ENCODE peak calls at places on chromosomes 12 and 14, in four cellular contexts. C, W, O and A are unnamed samples.

GRCh38 chr12:56358836-56359532 is 923 bp downstream of the STAT2 start:
- DNase-seq in C (peak), W (no peak), O (no peak), A (no peak)

GRCh38 chr12:15716566-15716965 is 72.6 kb downstream of the EPS8 start:
- DNase-seq in C (no peak), W (no peak), O (no peak), A (no peak)

GRCh38 chr12:54126696-54127537 is 61.9 kb downstream of the SMUG1 start:
- DNase-seq in C (peak), W (no peak), O (peak), A (no peak)

GRCh38 chr12:52082026-52082667 is 2.6 kb downstream of the SMIM41 start:
- DNase-seq in C (no peak), W (no peak), O (no peak), A (no peak)

GRCh38 chr14:23640524-23641141 is 4.5 kb downstream of the DHRS2 start:
- DNase-seq in C (peak), W (peak), O (no peak), A (no peak)

GRCh38 chr12:118925407-118926202 is 55.7 kb upstream of the SRRM4 start:
- DNase-seq in C (no peak), W (no peak), O (no peak), A (no peak)

GRCh38 chr12:53325539-53326061 is 4.2 kb upstream of the AAAS start:
- DNase-seq in C (no peak), W (no peak), O (peak), A (peak)

GRCh38 chr14:23028800-23029199 is 5.9 kb downstream of the PSMB5 start:
- DNase-seq in C (no peak), W (no peak), O (no peak), A (no peak)

GRCh38 chr12:113961921-113962710 is 4.0 kb downstream of the RBM19 start:
- DNase-seq in C (peak), W (no peak), O (no peak), A (no peak)

GRCh38 chr12:132140918-132141841 is 2.9 kb downstream of the DDX51 start:
- DNase-seq in C (no peak), W (no peak), O (no peak), A (no peak)

GRCh38 chr12:107027304-107028053 is 40.5 kb upstream of the MTERF2 start:
- DNase-seq in C (peak), W (peak), O (no peak), A (peak)

GRCh38 chr12:106271575-106272505 is 24.0 kb upstream of the CKAP4 start:
- DNase-seq in C (peak), W (no peak), O (no peak), A (no peak)

GRCh38 chr12:13101854-13102375 is 1.6 kb downstream of the GSG1 start:
- DNase-seq in C (peak), W (peak), O (no peak), A (no peak)

GRCh38 chr14:76322594-76323220 is 53.2 kb upstream of the ESRRB start:
- DNase-seq in C (no peak), W (no peak), O (no peak), A (no peak)

GRCh38 chr12:14525964-14526363 is 41.7 kb downstream of the PLBD1 start:
- DNase-seq in C (no peak), W (no peak), O (no peak), A (no peak)

GRCh38 chr12:108699955-108700563 is 31.3 kb downstream of the CORO1C start:
- DNase-seq in C (no peak), W (no peak), O (no peak), A (no peak)

GRCh38 chr12:109693160-109693559 is 20.5 kb upstream of the FAM222A start:
- DNase-seq in C (no peak), W (no peak), O (no peak), A (no peak)

GRCh38 chr12:67885370-67886169 is 103.7 kb upstream of the IFNG-AS1 start:
- DNase-seq in C (no peak), W (no peak), O (no peak), A (no peak)

GRCh38 chr14:28308727-28309126 is 457.9 kb upstream of the FOXG1 start:
- DNase-seq in C (peak), W (no peak), O (no peak), A (no peak)